ENCODE peak calls at places on chromosomes 12 and 14, in seven cellular contexts. One of them, this sample, is unnamed.

GRCh38 chr12:32230607-32230982 is 123.9 kb downstream of the BICD1 start:
- DNase-seq in IMR-90: no peak
- DNase-seq in neural crest cell: no peak
- DNase-seq in activated B cell treated with CpG ODN at 0.5 μM for 24 hours: no peak
- DNase-seq in thoracic aorta: no peak
- DNase-seq in RWPE2: no peak
- DNase-seq in ascending aorta: no peak
- DNase-seq in this sample: no peak

GRCh38 chr12:108731866-108732461 is 646 bp upstream of the CORO1C start:
- DNase-seq in IMR-90: peak; percentile 97
- DNase-seq in neural crest cell: peak; percentile 100
- DNase-seq in activated B cell treated with CpG ODN at 0.5 μM for 24 hours: peak; percentile 98
- DNase-seq in thoracic aorta: peak; percentile 99
- DNase-seq in RWPE2: peak; percentile 99
- DNase-seq in ascending aorta: peak; percentile 100
- DNase-seq in this sample: peak; percentile 100

GRCh38 chr14:67961676-67962075 is 142.1 kb downstream of the RAD51B start:
- DNase-seq in IMR-90: no peak
- DNase-seq in neural crest cell: no peak
- DNase-seq in activated B cell treated with CpG ODN at 0.5 μM for 24 hours: no peak
- DNase-seq in thoracic aorta: no peak
- DNase-seq in RWPE2: no peak
- DNase-seq in ascending aorta: no peak
- DNase-seq in this sample: no peak

GRCh38 chr12:8699714-8700113 is 1.9 kb downstream of the RIMKLB start:
- DNase-seq in IMR-90: no peak
- DNase-seq in neural crest cell: no peak
- DNase-seq in activated B cell treated with CpG ODN at 0.5 μM for 24 hours: no peak
- DNase-seq in thoracic aorta: no peak
- DNase-seq in RWPE2: no peak
- DNase-seq in ascending aorta: no peak
- DNase-seq in this sample: no peak

GRCh38 chr14:81062816-81063215 is 107.4 kb downstream of the TSHR start:
- DNase-seq in IMR-90: peak; percentile 0
- DNase-seq in neural crest cell: no peak
- DNase-seq in activated B cell treated with CpG ODN at 0.5 μM for 24 hours: no peak
- DNase-seq in thoracic aorta: no peak
- DNase-seq in RWPE2: no peak
- DNase-seq in ascending aorta: no peak
- DNase-seq in this sample: peak; percentile 3

GRCh38 chr14:100872641-100873071 is 30.9 kb downstream of the RTL1 start:
- DNase-seq in IMR-90: no peak
- DNase-seq in neural crest cell: no peak
- DNase-seq in activated B cell treated with CpG ODN at 0.5 μM for 24 hours: no peak
- DNase-seq in thoracic aorta: no peak
- DNase-seq in RWPE2: peak; percentile 59
- DNase-seq in ascending aorta: no peak
- DNase-seq in this sample: no peak

GRCh38 chr12:40212566-40212965 is 12.2 kb upstream of the LRRK2 start:
- DNase-seq in IMR-90: no peak
- DNase-seq in neural crest cell: no peak
- DNase-seq in activated B cell treated with CpG ODN at 0.5 μM for 24 hours: no peak
- DNase-seq in thoracic aorta: no peak
- DNase-seq in RWPE2: no peak
- DNase-seq in ascending aorta: no peak
- DNase-seq in this sample: no peak

GRCh38 chr14:104744484-104744883 is 8.5 kb upstream of the SIVA1 start:
- DNase-seq in IMR-90: no peak
- DNase-seq in neural crest cell: no peak
- DNase-seq in activated B cell treated with CpG ODN at 0.5 μM for 24 hours: no peak
- DNase-seq in thoracic aorta: no peak
- DNase-seq in RWPE2: no peak
- DNase-seq in ascending aorta: no peak
- DNase-seq in this sample: no peak

GRCh38 chr12:104764225-104765073 is 193.6 kb downstream of the SLC41A2 start:
- DNase-seq in IMR-90: no peak
- DNase-seq in neural crest cell: no peak
- DNase-seq in activated B cell treated with CpG ODN at 0.5 μM for 24 hours: no peak
- DNase-seq in thoracic aorta: no peak
- DNase-seq in RWPE2: no peak
- DNase-seq in ascending aorta: no peak
- DNase-seq in this sample: no peak

DNA sequence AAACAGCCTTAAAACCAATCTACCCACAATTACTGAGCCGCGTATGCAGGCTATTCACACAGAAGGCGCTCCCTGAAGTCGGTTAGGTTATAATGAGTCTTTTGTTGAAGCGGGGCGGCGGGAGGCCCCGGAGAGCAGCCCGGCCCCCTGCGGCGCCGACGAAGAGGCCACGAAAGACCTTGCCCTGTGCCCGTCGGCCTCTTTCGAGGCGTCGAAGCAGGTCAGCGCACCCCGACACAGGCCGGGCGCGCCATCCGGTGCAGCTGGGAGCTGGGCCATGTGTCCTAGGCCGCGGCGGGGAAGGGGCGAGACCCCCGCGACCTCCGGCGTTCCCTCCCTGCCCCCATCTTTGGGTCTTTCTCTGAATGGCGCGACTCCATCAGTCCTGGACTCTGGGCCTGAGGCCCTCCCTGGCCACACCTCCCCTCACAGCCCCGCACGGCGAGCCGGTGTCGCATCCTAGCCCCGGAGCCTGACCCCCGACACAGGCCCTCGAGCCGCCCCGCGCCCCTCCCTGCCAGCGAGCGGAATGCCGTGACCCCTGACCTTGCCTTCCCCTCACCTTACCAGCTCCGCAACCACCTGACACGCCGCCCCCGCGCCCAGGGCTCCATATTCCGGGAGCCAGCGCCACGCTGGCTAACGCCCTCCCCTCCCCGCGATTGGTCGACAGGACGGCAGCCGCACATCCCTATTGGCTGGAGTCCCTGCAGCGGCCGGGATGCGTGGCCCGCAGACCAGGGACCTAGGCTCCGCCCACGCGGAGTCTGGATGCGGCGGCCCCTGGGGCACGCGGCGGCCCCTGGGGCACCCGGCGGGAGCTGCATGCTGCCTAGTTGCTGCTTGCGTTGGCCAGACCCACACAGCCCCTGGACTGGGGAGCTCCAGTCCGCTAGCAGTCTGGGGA is at the start of gene SLC11A2:
- DNase-seq in IMR-90: peak; percentile 90
- DNase-seq in neural crest cell: peak; percentile 89
- DNase-seq in activated B cell treated with CpG ODN at 0.5 μM for 24 hours: peak; percentile 86
- DNase-seq in thoracic aorta: peak; percentile 88
- DNase-seq in RWPE2: peak; percentile 95
- DNase-seq in ascending aorta: peak; percentile 98
- DNase-seq in this sample: peak; percentile 91
- TF ChIP-seq CTCF in IMR-90: peak; percentile 6
- TF ChIP-seq CTCF in neural crest cell: no peak
- TF ChIP-seq CTCF in activated B cell treated with CpG ODN at 0.5 μM for 24 hours: no peak
- TF ChIP-seq CTCF in thoracic aorta: peak; percentile 28
- TF ChIP-seq CTCF in RWPE2: no peak
- TF ChIP-seq CTCF in ascending aorta: no peak
- TF ChIP-seq CTCF in this sample: no peak

GRCh38 chr14:26833777-26834176 is 235.9 kb upstream of the NOVA1 start:
- DNase-seq in IMR-90: no peak
- DNase-seq in neural crest cell: no peak
- DNase-seq in activated B cell treated with CpG ODN at 0.5 μM for 24 hours: no peak
- DNase-seq in thoracic aorta: no peak
- DNase-seq in RWPE2: no peak
- DNase-seq in ascending aorta: no peak
- DNase-seq in this sample: no peak
- TF ChIP-seq CTCF in IMR-90: no peak
- TF ChIP-seq CTCF in neural crest cell: no peak
- TF ChIP-seq CTCF in activated B cell treated with CpG ODN at 0.5 μM for 24 hours: no peak
- TF ChIP-seq CTCF in thoracic aorta: no peak
- TF ChIP-seq CTCF in RWPE2: no peak
- TF ChIP-seq CTCF in ascending aorta: no peak
- TF ChIP-seq CTCF in this sample: no peak

DNA sequence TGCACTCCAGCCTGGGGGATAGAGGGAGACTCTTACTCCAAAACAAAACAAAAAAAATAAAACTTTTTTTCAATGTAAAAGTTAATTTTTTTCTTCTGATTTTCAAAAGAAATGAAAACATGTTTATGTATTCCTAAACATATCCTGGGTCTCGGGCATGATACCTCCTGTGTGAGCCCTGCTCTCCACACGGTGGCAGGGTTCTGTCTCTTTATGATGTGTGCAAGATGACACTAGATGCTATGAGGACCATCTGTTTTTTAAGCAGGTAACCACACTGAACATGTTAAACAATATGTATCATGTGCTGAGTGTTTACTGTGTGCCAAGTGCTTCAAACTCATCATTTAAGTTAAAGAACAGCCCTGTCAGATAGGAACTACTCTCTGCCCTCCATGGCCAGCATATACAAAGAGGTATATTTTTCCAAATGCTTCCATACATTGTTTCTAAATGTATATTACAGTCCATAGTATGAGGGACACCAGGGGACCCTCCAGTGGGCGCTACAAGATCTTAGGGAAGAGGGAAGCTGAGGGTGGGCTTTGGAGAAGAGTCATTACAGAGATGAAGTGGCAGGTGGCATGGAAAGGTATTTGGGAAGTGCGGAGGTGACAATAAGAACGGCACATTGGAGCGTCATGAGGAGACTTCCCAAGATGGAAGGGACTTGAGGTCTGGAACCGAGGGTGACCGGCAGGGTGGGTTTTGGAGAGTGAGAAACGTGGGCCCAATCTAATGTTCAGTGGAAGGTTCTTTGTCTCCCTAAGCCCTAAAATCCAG is 28.5 kb downstream of the FOS start:
- DNase-seq in IMR-90: peak; percentile 19
- DNase-seq in neural crest cell: no peak
- DNase-seq in activated B cell treated with CpG ODN at 0.5 μM for 24 hours: no peak
- DNase-seq in thoracic aorta: no peak
- DNase-seq in RWPE2: no peak
- DNase-seq in ascending aorta: peak; percentile 46
- DNase-seq in this sample: no peak
- TF ChIP-seq CTCF in IMR-90: peak; percentile 33
- TF ChIP-seq CTCF in neural crest cell: peak; percentile 66
- TF ChIP-seq CTCF in activated B cell treated with CpG ODN at 0.5 μM for 24 hours: no peak
- TF ChIP-seq CTCF in thoracic aorta: no peak
- TF ChIP-seq CTCF in RWPE2: peak; percentile 26
- TF ChIP-seq CTCF in ascending aorta: no peak
- TF ChIP-seq CTCF in this sample: peak; percentile 40

DNA sequence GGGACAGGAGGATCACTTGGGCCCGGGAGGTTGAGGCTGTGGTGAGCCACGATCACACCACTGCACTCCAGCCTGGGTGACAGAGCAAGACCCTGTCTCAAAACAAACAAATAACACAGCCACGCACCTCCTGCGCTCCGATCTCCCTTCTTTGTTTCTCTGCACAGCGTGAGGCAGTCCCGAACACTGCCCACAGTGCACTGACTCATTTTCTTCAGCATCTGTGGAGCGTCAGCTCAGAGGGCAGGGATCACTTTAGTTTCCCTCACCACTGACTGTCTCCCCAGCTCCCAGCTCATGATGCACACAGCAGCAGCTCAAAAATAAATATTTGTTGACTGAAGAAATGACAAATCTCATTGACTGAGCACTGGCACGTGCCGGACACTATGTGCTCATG is 883 bp upstream of the MYL2 start:
- DNase-seq in IMR-90: peak; percentile 19
- DNase-seq in neural crest cell: no peak
- DNase-seq in activated B cell treated with CpG ODN at 0.5 μM for 24 hours: no peak
- DNase-seq in thoracic aorta: no peak
- DNase-seq in RWPE2: no peak
- DNase-seq in ascending aorta: no peak
- DNase-seq in this sample: no peak
- TF ChIP-seq CTCF in IMR-90: no peak
- TF ChIP-seq CTCF in neural crest cell: no peak
- TF ChIP-seq CTCF in activated B cell treated with CpG ODN at 0.5 μM for 24 hours: no peak
- TF ChIP-seq CTCF in thoracic aorta: no peak
- TF ChIP-seq CTCF in RWPE2: no peak
- TF ChIP-seq CTCF in ascending aorta: no peak
- TF ChIP-seq CTCF in this sample: no peak